ENCODE peak calls at places on chromosomes 16 and 17, in four cellular contexts. B is fibroblast of mammary gland, M is cardiac fibroblast, G is fibroblast of the aortic adventitia. U is an unnamed sample.

GRCh38 chr17:12457493-12457892 is 208.2 kb upstream of the MYOCD start:
- DNase-seq in G (no peak), M (no peak), B (no peak), U (peak; percentile 1)

GRCh38 chr16:52500963-52501362 is 46.0 kb downstream of the TOX3 start:
- DNase-seq in M (no peak), G (no peak), B (no peak), U (no peak)

GRCh38 chr16:87056551-87056950 is 260.6 kb downstream of the C16orf95 start:
- DNase-seq in G (no peak), B (no peak), M (no peak), U (no peak)

GRCh38 chr17:40063034-40063765 is 435 bp downstream of the THRA start:
- DNase-seq in M (peak; percentile 30), B (no peak), G (no peak), U (peak; percentile 49)

GRCh38 chr16:58584831-58585505 is 44.7 kb downstream of the CNOT1 start:
- DNase-seq in G (no peak), B (no peak), M (no peak), U (peak; percentile 27)

GRCh38 chr16:87231295-87231694 is 85.9 kb downstream of the C16orf95 start:
- DNase-seq in M (no peak), G (no peak), B (no peak), U (no peak)

GRCh38 chr17:5485270-5486205 is at the start of gene DERL2:
- DNase-seq in B (peak; percentile 43), M (peak; percentile 53), G (peak; percentile 34), U (peak; percentile 34)

GRCh38 chr16:27374794-27375499 is 27.0 kb upstream of the IL21R start:
- DNase-seq in B (peak; percentile 87), M (peak; percentile 86), G (peak; percentile 70), U (peak; percentile 95)

GRCh38 chr17:16269658-16270057 is 52.6 kb downstream of the PIGL start:
- DNase-seq in M (peak; percentile 73), G (peak; percentile 78), B (peak; percentile 87), U (peak; percentile 57)

GRCh38 chr17:66819466-66819865 is 15.5 kb upstream of the CACNG5 start:
- DNase-seq in G (no peak), M (no peak), B (no peak), U (no peak)

GRCh38 chr17:50101346-50102163 is 6.4 kb downstream of the PDK2 start:
- DNase-seq in G (peak; percentile 34), M (no peak), B (no peak), U (peak; percentile 35)

GRCh38 chr17:76548378-76549214 is 8.8 kb downstream of the PRCD start:
- DNase-seq in G (no peak), B (no peak), M (no peak), U (no peak)

GRCh38 chr17:418421-418751 is 65.8 kb upstream of the RPH3AL start:
- DNase-seq in G (no peak), B (no peak), M (no peak), U (no peak)

GRCh38 chr16:6558133-6558532 is 774.5 kb upstream of the RBFOX1 start:
- DNase-seq in M (no peak), B (no peak), G (no peak), U (no peak)

GRCh38 chr17:19364699-19365498 is 2.4 kb upstream of the B9D1 start:
- DNase-seq in M (no peak), B (no peak), G (no peak), U (no peak)

GRCh38 chr17:49676276-49676868 is 1.5 kb downstream of the SPOP start:
- DNase-seq in M (peak; percentile 64), B (peak; percentile 58), G (peak; percentile 34), U (peak; percentile 63)

GRCh38 chr17:47847341-47848197 is 3.4 kb downstream of the SP6 start:
- DNase-seq in M (no peak), B (peak; percentile 19), G (no peak), U (peak; percentile 45)

GRCh38 chr16:1152651-1153259 is at the start of gene CACNA1H:
- DNase-seq in B (no peak), G (no peak), M (no peak), U (no peak)

GRCh38 chr17:28484296-28484695 is 10.9 kb downstream of the SLC13A2 start:
- DNase-seq in B (no peak), G (no peak), M (no peak), U (no peak)

GRCh38 chr17:71948703-71949422 is 172.0 kb upstream of the SOX9 start:
- DNase-seq in B (no peak), G (no peak), M (no peak), U (no peak)

GRCh38 chr17:27975146-27976011 is 67.1 kb upstream of the NLK start:
- DNase-seq in G (peak; percentile 26), M (peak; percentile 77), B (peak; percentile 65), U (peak; percentile 28)

GRCh38 chr17:4444782-4445473 is 11.2 kb downstream of the SPNS3 start:
- DNase-seq in B (no peak), M (no peak), G (no peak), U (no peak)

GRCh38 chr16:69865701-69866100 is 85.4 kb upstream of the CLEC18A start:
- DNase-seq in B (peak; percentile 83), G (peak; percentile 91), M (peak; percentile 84), U (peak; percentile 93)

GRCh38 chr16:53881371-53881770 is 177.4 kb downstream of the FTO start:
- DNase-seq in G (peak; percentile 89), M (peak; percentile 94), B (peak; percentile 90), U (peak; percentile 84)

GRCh38 chr16:72013389-72013788 is 4.8 kb downstream of the DHODH start:
- DNase-seq in M (peak; percentile 30), G (peak; percentile 19), B (peak; percentile 51), U (peak; percentile 59)

GRCh38 chr17:3593384-3593783 is 15.8 kb downstream of the TRPV1 start:
- DNase-seq in G (no peak), M (no peak), B (no peak), U (no peak)

GRCh38 chr16:31868701-31869167 is 4.9 kb upstream of the ZNF267 start:
- DNase-seq in M (peak; percentile 85), G (peak; percentile 81), B (peak; percentile 70), U (peak; percentile 84)

GRCh38 chr16:83402160-83402794 is 405.5 kb upstream of the HSBP1 start:
- DNase-seq in G (peak; percentile 9), B (peak; percentile 44), M (peak; percentile 11), U (no peak)

GRCh38 chr17:9566067-9566466 is 9.6 kb downstream of the STX8 start:
- DNase-seq in B (no peak), M (no peak), G (peak; percentile 1), U (peak; percentile 18)

GRCh38 chr17:60602385-60602742 is 2.4 kb downstream of the PPM1D start:
- DNase-seq in G (no peak), M (no peak), B (peak; percentile 22), U (peak; percentile 12)

GRCh38 chr16:31347445-31347844 is 7.5 kb upstream of the ITGAX start:
- DNase-seq in B (no peak), M (no peak), G (no peak), U (no peak)

GRCh38 chr17:47850692-47851573 is at the start of gene SP6:
- DNase-seq in M (peak; percentile 56), G (peak; percentile 36), B (peak; percentile 46), U (peak; percentile 34)

GRCh38 chr16:23145186-23145585 is 4.1 kb downstream of the USP31 start:
- DNase-seq in B (no peak), G (no peak), M (no peak), U (no peak)

GRCh38 chr16:85445779-85446222 is 167.3 kb upstream of the GSE1 start:
- DNase-seq in B (no peak), G (peak; percentile 25), M (no peak), U (peak; percentile 11)

GRCh38 chr16:48384982-48385271 is 286 bp downstream of the SIAH1 start:
- DNase-seq in G (no peak), B (no peak), M (peak; percentile 18), U (peak; percentile 48)

GRCh38 chr17:49513616-49514373 is 18.7 kb downstream of the NGFR start:
- DNase-seq in B (no peak), M (no peak), G (no peak), U (no peak)

GRCh38 chr17:46727572-46728348 is 90.7 kb downstream of the WNT3 start:
- DNase-seq in B (peak; percentile 47), G (peak; percentile 79), M (peak; percentile 83), U (peak; percentile 79)

GRCh38 chr17:9646556-9646905 is 1.2 kb downstream of the USP43 start:
- DNase-seq in G (no peak), M (no peak), B (no peak), U (no peak)

GRCh38 chr17:59329558-59330313 is 1.7 kb upstream of the YPEL2 start:
- DNase-seq in G (peak; percentile 89), B (peak; percentile 81), M (peak; percentile 90), U (peak; percentile 94)

GRCh38 chr16:64830653-64831052 is 291.2 kb downstream of the CDH11 start:
- DNase-seq in M (peak; percentile 74), B (peak; percentile 38), G (no peak), U (peak; percentile 77)

GRCh38 chr16:56631197-56631596 is 1.3 kb upstream of the MT1M start:
- DNase-seq in M (no peak), B (no peak), G (no peak), U (no peak)

GRCh38 chr16:56632160-56632847 is at the start of gene MT1M:
- DNase-seq in B (no peak), M (no peak), G (no peak), U (no peak)

GRCh38 chr16:56632848-56633365 is 448 bp downstream of the MT1M start:
- DNase-seq in M (no peak), G (no peak), B (no peak), U (no peak)

GRCh38 chr16:56630134-56630533 is 2.3 kb upstream of the MT1M start:
- DNase-seq in B (no peak), M (no peak), G (no peak), U (no peak)

GRCh38 chr16:56631832-56632159 is 663 bp upstream of the MT1M start:
- DNase-seq in M (no peak), G (no peak), B (no peak), U (no peak)
- H3K4me3 ChIP-seq in M (peak overlapping the region; percentile 47), G (peak overlapping the region; percentile 51), B (peak overlapping the region; percentile 35), U (peak overlapping the region; percentile 53)

GRCh38 chr17:78940708-78941107 is 15.5 kb upstream of the TIMP2 start:
- DNase-seq in B (no peak), G (no peak), M (no peak), U (peak; percentile 75)
- TF ChIP-seq CTCF in B (no peak), G (no peak), M (no peak), U (peak; percentile 11)

GRCh38 chr16:88940196-88941050 is 36.6 kb downstream of the CBFA2T3 start:
- DNase-seq in G (no peak), M (no peak), B (no peak), U (no peak)
- H3K4me3 ChIP-seq in G (no peak overlapping the region), M (no peak overlapping the region), B (no peak overlapping the region), U (no peak overlapping the region)

GRCh38 chr17:32604966-32605365 is 118.2 kb downstream of the CDK5R1 start:
- DNase-seq in B (no peak), G (no peak), M (no peak), U (no peak)

GRCh38 chr17:32610943-32611342 is 124.2 kb downstream of the CDK5R1 start:
- DNase-seq in B (no peak), G (no peak), M (no peak), U (no peak)

GRCh38 chr17:32608267-32608666 is 121.5 kb downstream of the CDK5R1 start:
- DNase-seq in B (no peak), G (no peak), M (no peak), U (no peak)

GRCh38 chr17:32610027-32610650 is 123.3 kb downstream of the CDK5R1 start:
- DNase-seq in B (no peak), M (no peak), G (no peak), U (no peak)

DNA sequence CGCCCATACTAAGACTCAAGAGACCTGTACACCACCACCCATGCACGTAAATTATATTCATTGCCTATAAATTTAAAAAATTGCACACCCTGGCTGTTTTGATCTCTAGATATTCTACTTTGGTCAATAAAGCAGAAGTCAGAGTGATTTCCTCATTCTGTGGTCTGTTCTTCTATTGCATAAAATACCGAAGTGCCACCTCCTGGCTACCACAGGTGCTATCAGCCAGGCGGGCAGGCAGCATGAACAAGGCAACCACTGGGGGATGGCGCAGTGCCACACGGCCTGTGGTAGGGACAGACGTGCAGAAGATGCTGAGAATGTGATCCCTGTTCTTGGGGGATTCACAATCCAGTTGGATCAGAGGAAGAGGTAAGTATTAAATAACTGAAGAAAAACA is 122.3 kb downstream of the CDK5R1 start:
- DNase-seq in B (peak; percentile 10), M (peak; percentile 22), G (no peak), U (peak; percentile 19)
- TF ChIP-seq CTCF in B (peak; percentile 4), M (no peak), G (peak; percentile 1), U (peak; percentile 29)

U was measured in choroid plexus epithelial cell.